ENCODE peak calls at places on chromosome 14, in nine cellular contexts. O, Y, U, A, I, X, R, F and P are unnamed samples.

GRCh38 chr14:25026476-25027137 is 23.3 kb downstream of the STXBP6 start:
- DNase-seq in R (no peak), A (no peak), U (no peak), O (no peak), I (no peak), Y (no peak), X (no peak), F (no peak), P (no peak)

GRCh38 chr14:75046899-75047298 is 4.4 kb downstream of the MLH3 start:
- DNase-seq in Y (no peak), F (no peak), X (no peak), U (no peak), A (peak), I (peak), R (no peak), O (peak), P (peak)

GRCh38 chr14:100838493-100839440 is 12.8 kb downstream of the MEG3 start:
- DNase-seq in O (peak), Y (no peak), A (no peak), R (peak), I (no peak), F (no peak), X (peak), U (peak), P (no peak)

GRCh38 chr14:91228112-91229004 is 16.1 kb downstream of the GPR68 start:
- DNase-seq in Y (no peak), O (peak), R (peak), A (peak), I (peak), F (no peak), X (peak), U (peak), P (peak)

GRCh38 chr14:99268776-99269510 is 3.1 kb downstream of the BCL11B start:
- DNase-seq in F (no peak), Y (no peak), R (no peak), U (no peak), I (no peak), X (no peak), A (no peak), O (no peak), P (no peak)

GRCh38 chr14:94483729-94484275 is 7.8 kb upstream of the SERPINA9 start:
- DNase-seq in R (peak), U (peak), F (no peak), I (no peak), A (no peak), O (peak), X (no peak), Y (no peak), P (no peak)

GRCh38 chr14:30580616-30581282 is 21.8 kb downstream of the G2E3 start:
- DNase-seq in Y (no peak), I (no peak), A (no peak), F (no peak), U (peak), R (peak), X (no peak), O (peak), P (no peak)

GRCh38 chr14:94971750-94972149 is 185.6 kb downstream of the DICER1 start:
- DNase-seq in F (no peak), O (no peak), R (peak), Y (no peak), X (no peak), I (no peak), A (no peak), U (peak), P (no peak)

DNA sequence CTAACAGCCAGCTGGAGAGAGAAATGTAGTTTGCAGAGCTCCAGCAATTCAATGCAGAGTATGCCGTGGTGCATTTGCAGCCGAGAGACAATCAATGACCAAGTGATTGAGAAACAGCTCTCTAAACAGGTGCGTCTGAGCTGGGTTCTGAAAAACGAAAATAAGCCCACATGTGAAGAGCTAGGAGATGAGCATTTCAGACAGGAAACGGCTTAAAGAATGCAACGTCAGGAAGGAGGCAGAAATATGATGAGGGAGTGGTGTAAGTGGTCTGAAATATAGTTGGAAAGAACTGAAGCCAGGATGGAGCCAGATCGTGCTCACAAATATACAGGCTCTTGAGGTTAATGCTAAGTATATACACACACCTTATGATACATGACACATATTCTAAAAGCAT is 2.5 kb upstream of the GARIN2 start:
- DNase-seq in R (no peak), X (no peak), U (no peak), O (peak), F (peak), I (peak), Y (no peak), A (peak), P (no peak)
- H3K9ac ChIP-seq in R (no peak), X (no peak), U (no peak), O (no peak), F (peak), I (no peak), Y (no peak), A (peak), P (no peak)

GRCh38 chr14:86646125-86646524 is 1116.2 kb downstream of the FLRT2 start:
- DNase-seq in Y (no peak), A (no peak), U (no peak), F (no peak), X (no peak), O (no peak), I (no peak), R (no peak), P (no peak)
- H3K4me3 ChIP-seq in Y (no peak), A (no peak), U (no peak), F (no peak), X (no peak), O (no peak), I (no peak), R (no peak), P (no peak)

GRCh38 chr14:77605392-77605978 is 11.0 kb downstream of the SPTLC2 start:
- DNase-seq in O (no peak), R (no peak), Y (no peak), X (no peak), A (no peak), U (no peak), I (no peak), F (no peak), P (no peak)
- H3K4me2 ChIP-seq in O (no peak), R (no peak), Y (no peak), X (no peak), A (no peak), U (no peak), I (no peak), F (no peak), P (no peak)

DNA sequence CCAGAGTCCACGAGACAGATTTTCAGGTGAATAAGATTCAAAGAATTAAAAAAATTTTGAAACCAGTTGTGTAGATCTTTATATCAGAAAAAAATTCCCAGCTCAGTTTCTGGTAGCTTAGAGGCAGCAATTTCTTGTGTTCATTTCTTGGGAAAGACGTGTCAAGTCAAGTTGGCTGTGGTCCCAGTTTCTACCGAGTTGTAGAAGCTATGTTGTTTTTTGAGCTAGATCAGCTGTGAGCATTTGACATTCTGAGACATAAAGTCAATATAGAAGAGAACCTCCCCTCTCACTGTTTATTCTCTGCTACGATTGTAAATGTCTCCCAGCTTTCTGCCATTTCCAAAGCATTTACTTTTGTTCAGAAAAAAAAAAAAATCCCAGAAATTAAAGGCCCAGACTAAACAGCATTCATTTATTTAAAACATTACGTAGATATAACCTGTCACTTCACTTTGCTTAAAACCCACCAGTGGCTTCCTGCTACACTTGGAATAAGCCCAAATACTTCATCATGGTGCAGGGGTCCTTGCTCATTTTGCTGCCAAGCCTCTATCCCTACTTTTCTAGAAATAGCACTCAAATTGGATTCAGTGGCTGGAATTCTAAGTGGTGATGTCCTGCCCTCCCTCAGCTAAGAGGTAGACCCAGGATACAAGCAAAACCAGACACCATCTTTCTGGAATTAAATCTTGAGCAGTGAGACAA is 20.6 kb upstream of the PYGL start:
- DNase-seq in Y (no peak), F (no peak), I (peak), X (no peak), U (peak), A (peak), O (peak), R (peak), P (peak)
- H3K9ac ChIP-seq in Y (peak), F (no peak), I (no peak), X (no peak), U (no peak), A (no peak), O (no peak), R (no peak), P (no peak)

GRCh38 chr14:20866194-20866593 is 25.0 kb upstream of the RNASE3 start:
- DNase-seq in A (no peak), O (no peak), F (no peak), R (no peak), U (no peak), I (no peak), Y (no peak), X (no peak), P (no peak)

GRCh38 chr14:20866963-20867362 is 24.2 kb upstream of the RNASE3 start:
- DNase-seq in Y (no peak), O (no peak), F (peak), X (peak), I (no peak), R (no peak), A (peak), U (no peak), P (peak)
- H3K4me3 ChIP-seq in Y (no peak), O (no peak), F (no peak), X (no peak), I (no peak), R (no peak), A (no peak), U (no peak), P (no peak)

GRCh38 chr14:64541971-64542838 is 1.7 kb downstream of the HSPA2 start:
- DNase-seq in R (no peak), U (no peak), I (no peak), Y (no peak), O (no peak), F (no peak), A (no peak), X (peak), P (no peak)
- H3K4me2 ChIP-seq in R (peak), U (peak), I (no peak), Y (no peak), O (peak), F (no peak), A (peak), X (peak), P (peak)

GRCh38 chr14:96741151-96741977 is 55.8 kb upstream of the VRK1 start:
- DNase-seq in U (no peak), A (peak), Y (peak), X (peak), F (no peak), I (peak), R (peak), O (peak), P (peak)
- H3K9ac ChIP-seq in U (peak), A (no peak), Y (no peak), X (peak), F (no peak), I (peak), R (no peak), O (no peak), P (no peak)

GRCh38 chr14:76957224-76957881 is 71.2 kb downstream of the IRF2BPL start:
- DNase-seq in I (peak), A (no peak), F (no peak), O (no peak), U (no peak), R (no peak), Y (peak), X (peak), P (peak)
- H3K4me3 ChIP-seq in I (no peak), A (no peak), F (no peak), O (no peak), U (no peak), R (no peak), Y (no peak), X (no peak), P (no peak)

GRCh38 chr14:69086537-69086936 is 66.4 kb downstream of the DCAF5 start:
- DNase-seq in O (no peak), F (no peak), A (no peak), I (no peak), R (no peak), X (no peak), U (no peak), Y (no peak), P (no peak)
- H3K4me2 ChIP-seq in O (no peak), F (no peak), A (no peak), I (no peak), R (no peak), X (no peak), U (no peak), Y (no peak), P (no peak)

GRCh38 chr14:54564799-54565235 is 2.1 kb upstream of the SAMD4A start:
- DNase-seq in A (peak), Y (no peak), U (peak), X (no peak), I (peak), O (peak), R (peak), F (no peak), P (peak)
- H3K9ac ChIP-seq in A (peak), Y (peak), U (peak), X (peak), I (peak), O (peak), R (peak), F (peak), P (peak)